ENCODE peak calls at places on chromosomes 7 and 10, in six cellular contexts. One of them, this sample, is unnamed. For H3K79me1, the result is how much of the 10 kb centered on the place peaks cover.

GRCh38 chr7:91286432-91286831 is 22.2 kb downstream of the FZD1 start:
- DNase-seq in mesendoderm: no peak
- DNase-seq in H1: no peak
- DNase-seq in trophoblast cell: no peak
- DNase-seq in mesenchymal stem cell: no peak
- DNase-seq in IMR-90: no peak
- DNase-seq in this sample: no peak

GRCh38 chr7:50156163-50156562 is 63.1 kb upstream of the ZPBP start:
- DNase-seq in trophoblast cell: no peak
- DNase-seq in mesendoderm: no peak
- DNase-seq in mesenchymal stem cell: no peak
- DNase-seq in IMR-90: no peak
- DNase-seq in H1: no peak
- DNase-seq in this sample: no peak

GRCh38 chr10:8513155-8514147 is 459.0 kb downstream of the GATA3 start:
- DNase-seq in mesenchymal stem cell: no peak
- DNase-seq in IMR-90: no peak
- DNase-seq in mesendoderm: peak
- DNase-seq in H1: peak
- DNase-seq in trophoblast cell: peak
- DNase-seq in this sample: no peak

GRCh38 chr7:115634633-115635032 is 395.9 kb downstream of the TFEC start:
- DNase-seq in trophoblast cell: no peak
- DNase-seq in H1: no peak
- DNase-seq in IMR-90: no peak
- DNase-seq in mesendoderm: no peak
- DNase-seq in mesenchymal stem cell: peak
- DNase-seq in this sample: no peak

GRCh38 chr7:39702133-39702532 is 78.8 kb downstream of the RALA start:
- DNase-seq in H1: no peak
- DNase-seq in mesenchymal stem cell: no peak
- DNase-seq in IMR-90: peak
- DNase-seq in trophoblast cell: no peak
- DNase-seq in mesendoderm: no peak
- DNase-seq in this sample: no peak

GRCh38 chr7:128842674-128843641 is 12.8 kb downstream of the FLNC start:
- DNase-seq in trophoblast cell: peak
- DNase-seq in H1: no peak
- DNase-seq in mesendoderm: no peak
- DNase-seq in mesenchymal stem cell: no peak
- DNase-seq in IMR-90: no peak
- DNase-seq in this sample: no peak

GRCh38 chr10:44949127-44949802 is 10.3 kb upstream of the RASSF4 start:
- DNase-seq in trophoblast cell: peak
- DNase-seq in mesenchymal stem cell: no peak
- DNase-seq in mesendoderm: no peak
- DNase-seq in H1: peak
- DNase-seq in IMR-90: no peak
- DNase-seq in this sample: no peak

GRCh38 chr7:1060315-1061080 is 16.2 kb downstream of the GPR146 start:
- DNase-seq in IMR-90: no peak
- DNase-seq in mesendoderm: peak
- DNase-seq in trophoblast cell: peak
- DNase-seq in H1: no peak
- DNase-seq in mesenchymal stem cell: no peak
- DNase-seq in this sample: no peak

GRCh38 chr10:4043897-4044296 is 258.9 kb upstream of the KLF6 start:
- DNase-seq in IMR-90: no peak
- DNase-seq in trophoblast cell: no peak
- DNase-seq in mesenchymal stem cell: no peak
- DNase-seq in mesendoderm: no peak
- DNase-seq in H1: no peak
- DNase-seq in this sample: no peak

GRCh38 chr7:38178695-38179344 is 775 bp downstream of the STARD3NL start:
- DNase-seq in mesendoderm: no peak
- DNase-seq in trophoblast cell: no peak
- DNase-seq in mesenchymal stem cell: peak
- DNase-seq in IMR-90: peak
- DNase-seq in H1: no peak
- DNase-seq in this sample: peak

GRCh38 chr7:2965745-2966270 is 77.9 kb downstream of the CARD11 start:
- DNase-seq in mesendoderm: no peak
- DNase-seq in trophoblast cell: no peak
- DNase-seq in H1: no peak
- DNase-seq in mesenchymal stem cell: no peak
- DNase-seq in IMR-90: no peak
- DNase-seq in this sample: no peak

DNA sequence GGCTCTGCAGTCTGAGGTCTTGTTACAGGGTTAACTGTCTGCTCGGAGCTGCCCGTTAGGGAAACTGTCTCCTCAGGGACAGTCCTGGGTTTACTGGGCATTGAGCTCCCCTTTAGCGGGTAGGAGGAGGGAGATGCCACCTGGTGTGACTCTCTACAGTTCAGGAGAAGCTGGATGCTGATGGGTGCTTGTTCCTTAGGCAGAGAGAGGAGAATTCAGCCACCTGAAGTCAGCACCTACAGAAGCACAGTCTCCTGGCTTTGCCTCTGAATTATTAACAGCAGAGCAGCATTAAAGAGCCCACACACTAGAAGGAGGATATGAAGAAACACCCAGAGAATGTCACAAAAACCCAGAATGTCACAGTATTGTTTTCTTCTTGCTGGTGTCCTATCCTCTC is 656 bp downstream of the GIMAP4 start:
- DNase-seq in H1: no peak
- DNase-seq in trophoblast cell: no peak
- DNase-seq in IMR-90: no peak
- DNase-seq in mesenchymal stem cell: no peak
- DNase-seq in mesendoderm: no peak
- DNase-seq in this sample: no peak
- H3K4me3 ChIP-seq in H1: no peak
- H3K4me3 ChIP-seq in trophoblast cell: no peak
- H3K4me3 ChIP-seq in IMR-90: no peak
- H3K4me3 ChIP-seq in mesenchymal stem cell: no peak
- H3K4me3 ChIP-seq in mesendoderm: no peak
- H3K4me3 ChIP-seq in this sample: no peak

GRCh38 chr10:125091891-125092290 is 68.5 kb downstream of the CTBP2 start:
- DNase-seq in H1: no peak
- DNase-seq in mesenchymal stem cell: no peak
- DNase-seq in mesendoderm: no peak
- DNase-seq in IMR-90: no peak
- DNase-seq in trophoblast cell: no peak
- DNase-seq in this sample: no peak
- H3K79me1 ChIP-seq in H1: under half
- H3K79me1 ChIP-seq in mesenchymal stem cell: under half
- H3K79me1 ChIP-seq in mesendoderm: under half
- H3K79me1 ChIP-seq in IMR-90: half or more
- H3K79me1 ChIP-seq in trophoblast cell: under half
- H3K79me1 ChIP-seq in this sample: under half

GRCh38 chr7:138170298-138170697 is 94.0 kb downstream of the AKR1D1 start:
- DNase-seq in mesendoderm: peak
- DNase-seq in trophoblast cell: no peak
- DNase-seq in H1: no peak
- DNase-seq in mesenchymal stem cell: no peak
- DNase-seq in IMR-90: no peak
- DNase-seq in this sample: no peak

GRCh38 chr7:138167869-138168296 is 91.6 kb downstream of the AKR1D1 start:
- DNase-seq in H1: no peak
- DNase-seq in mesendoderm: peak
- DNase-seq in IMR-90: no peak
- DNase-seq in mesenchymal stem cell: no peak
- DNase-seq in trophoblast cell: no peak
- DNase-seq in this sample: no peak

GRCh38 chr7:138167222-138167621 is 91.0 kb downstream of the AKR1D1 start:
- DNase-seq in IMR-90: no peak
- DNase-seq in mesenchymal stem cell: no peak
- DNase-seq in mesendoderm: peak
- DNase-seq in H1: no peak
- DNase-seq in trophoblast cell: no peak
- DNase-seq in this sample: no peak

GRCh38 chr7:138170959-138171703 is 94.9 kb downstream of the AKR1D1 start:
- DNase-seq in H1: no peak
- DNase-seq in mesenchymal stem cell: no peak
- DNase-seq in mesendoderm: no peak
- DNase-seq in IMR-90: no peak
- DNase-seq in trophoblast cell: no peak
- DNase-seq in this sample: no peak

DNA sequence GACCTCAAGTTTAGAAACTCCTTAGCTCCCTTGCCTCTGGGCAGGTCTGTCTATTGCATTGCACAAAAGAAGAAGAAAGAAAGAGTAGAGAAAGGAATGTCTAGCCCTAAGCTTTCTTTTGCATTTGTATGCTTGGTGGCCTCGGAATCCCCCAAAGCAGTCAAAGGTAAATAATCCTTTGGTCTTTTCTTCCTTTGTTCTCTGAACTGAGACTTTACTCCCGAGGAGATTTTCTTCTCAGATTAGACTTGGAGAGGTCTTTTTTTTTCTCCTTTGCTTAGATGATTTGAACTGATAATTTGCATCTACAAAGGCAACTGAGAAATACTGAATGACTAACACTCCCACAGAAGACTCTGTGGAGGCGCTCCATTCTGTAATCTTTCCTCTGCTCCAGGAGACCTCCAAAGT is 93.2 kb downstream of the AKR1D1 start:
- DNase-seq in trophoblast cell: no peak
- DNase-seq in mesenchymal stem cell: no peak
- DNase-seq in IMR-90: no peak
- DNase-seq in mesendoderm: peak
- DNase-seq in H1: no peak
- DNase-seq in this sample: peak
- H2BK120ac ChIP-seq in trophoblast cell: no peak
- H2BK120ac ChIP-seq in mesenchymal stem cell: no peak
- H2BK120ac ChIP-seq in IMR-90: no peak
- H2BK120ac ChIP-seq in mesendoderm: no peak
- H2BK120ac ChIP-seq in H1: no peak
- H2BK120ac ChIP-seq in this sample: no peak

DNA sequence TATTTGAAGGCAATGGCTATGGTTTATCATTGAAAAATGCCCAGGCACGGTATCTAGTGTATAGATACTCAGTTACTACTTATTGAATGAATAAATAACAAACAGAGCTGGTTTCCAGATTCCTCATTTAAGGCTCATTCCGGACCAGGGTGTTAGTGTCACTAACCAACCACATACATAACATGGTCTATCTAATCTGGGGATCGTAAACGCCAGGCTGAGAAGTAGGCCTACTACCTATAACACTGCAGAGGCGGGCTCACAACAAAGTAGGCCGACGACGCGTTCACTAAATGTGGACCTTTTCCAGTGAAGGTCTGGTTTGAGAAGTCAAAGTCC is 423 bp downstream of the LSM5 start:
- DNase-seq in mesenchymal stem cell: no peak
- DNase-seq in trophoblast cell: no peak
- DNase-seq in mesendoderm: no peak
- DNase-seq in H1: no peak
- DNase-seq in IMR-90: no peak
- DNase-seq in this sample: no peak
- H3K4me3 ChIP-seq in mesenchymal stem cell: peak
- H3K4me3 ChIP-seq in trophoblast cell: peak
- H3K4me3 ChIP-seq in mesendoderm: peak
- H3K4me3 ChIP-seq in H1: peak
- H3K4me3 ChIP-seq in IMR-90: peak
- H3K4me3 ChIP-seq in this sample: peak